ENCODE peak calls at places on chromosomes 13 and 19, in eight cellular contexts. Q is colonic mucosa; G is adrenal gland; H is heart left ventricle; S is CD8-positive, alpha-beta T cell; E is Peyer's patch; Y is esophagus muscularis mucosa; V is H1. U is an unnamed sample.
A peak's percentile ranks its signal among the peaks of the same experiment; 100 is the strongest.

GRCh38 chr13:94617389-94618000 is 15.8 kb downstream of the GPR180 start:
- DNase-seq in Q (no peak), G (peak; percentile 24), H (no peak), S (peak; percentile 44), E (no peak), Y (no peak), V (no peak), U (no peak)

GRCh38 chr19:49455729-49456128 is 2.7 kb downstream of the ALDH16A1 start:
- DNase-seq in Q (no peak), G (no peak), H (no peak), S (no peak), E (no peak), Y (no peak), V (no peak), U (no peak)

GRCh38 chr13:47594833-47595232 is 406.2 kb downstream of the SUCLA2 start:
- DNase-seq in Q (no peak), G (no peak), H (no peak), S (no peak), E (no peak), Y (no peak), V (no peak), U (peak; percentile 4)

GRCh38 chr19:17846146-17846545 is 1.6 kb downstream of the JAK3 start:
- DNase-seq in Q (no peak), G (no peak), H (no peak), S (peak; percentile 41), E (no peak), Y (no peak), V (no peak), U (no peak)

GRCh38 chr19:38661996-38662395 is 14.5 kb downstream of the ACTN4 start:
- DNase-seq in Q (peak; percentile 78), G (no peak), H (no peak), S (no peak), E (no peak), Y (no peak), V (no peak), U (no peak)

GRCh38 chr19:28943651-28944050 is 269.3 kb downstream of the UQCRFS1 start:
- DNase-seq in Q (no peak), G (no peak), H (no peak), S (no peak), E (no peak), Y (no peak), V (peak; percentile 58), U (no peak)

GRCh38 chr13:106095919-106096318 is 439.5 kb downstream of the EFNB2 start:
- DNase-seq in Q (peak; percentile 59), G (no peak), H (no peak), S (no peak), E (no peak), Y (no peak), V (no peak), U (no peak)

GRCh38 chr13:22927008-22927393 is 253.8 kb upstream of the SGCG start:
- DNase-seq in Q (no peak), G (no peak), H (no peak), S (no peak), E (no peak), Y (no peak), V (no peak), U (no peak)

GRCh38 chr13:87094646-87095045 is 576.5 kb upstream of the SLITRK5 start:
- DNase-seq in Q (no peak), G (no peak), H (no peak), S (no peak), E (no peak), Y (no peak), V (no peak), U (no peak)

GRCh38 chr19:30757836-30758617 is 385.8 kb downstream of the ZNF536 start:
- DNase-seq in Q (no peak), G (no peak), H (no peak), S (no peak), E (no peak), Y (peak; percentile 45), V (no peak), U (no peak)

GRCh38 chr13:31956944-31957644 is 74.5 kb upstream of the FRY start:
- DNase-seq in Q (no peak), G (no peak), H (no peak), S (no peak), E (no peak), Y (no peak), V (no peak), U (no peak)

GRCh38 chr13:111210945-111211469 is 95.9 kb downstream of the ARHGEF7 start:
- DNase-seq in Q (no peak), G (no peak), H (no peak), S (no peak), E (no peak), Y (no peak), V (no peak), U (no peak)

GRCh38 chr13:21742041-21742440 is 71.2 kb downstream of the FGF9 start:
- DNase-seq in Q (peak; percentile 72), G (no peak), H (no peak), S (no peak), E (no peak), Y (no peak), V (no peak), U (no peak)

GRCh38 chr13:32881074-32881791 is 135.0 kb upstream of the KL start:
- DNase-seq in Q (no peak), G (no peak), H (no peak), S (no peak), E (no peak), Y (no peak), V (no peak), U (no peak)

DNA sequence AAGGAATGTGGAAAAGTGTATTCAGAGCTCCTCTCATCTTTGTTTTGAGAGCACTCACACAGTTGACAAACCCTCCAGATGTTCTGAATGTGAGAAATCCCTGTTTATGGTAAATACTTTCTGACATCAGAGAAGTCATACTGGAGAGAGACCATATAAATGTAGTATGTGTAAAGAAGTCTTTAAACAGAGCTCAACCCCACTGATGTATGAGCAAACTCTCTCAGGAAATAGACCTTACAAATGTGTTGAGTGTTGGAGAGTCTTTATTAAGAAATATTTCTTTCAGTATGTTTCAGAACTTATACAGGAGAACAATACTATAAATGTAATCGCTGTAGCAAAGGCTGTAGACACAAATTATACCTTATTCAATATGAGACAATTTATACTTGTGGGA is 15.7 kb upstream of the ZNF329 start:
- DNase-seq in Q (no peak), G (no peak), H (no peak), S (no peak), E (no peak), Y (no peak), V (no peak), U (no peak)
- H3K27ac ChIP-seq in Q (no peak overlapping the region), G (no peak overlapping the region), H (no peak overlapping the region), S (no peak overlapping the region), E (no peak overlapping the region), Y (no peak overlapping the region), V (no peak overlapping the region), U (no peak overlapping the region)

GRCh38 chr19:47228937-47229673 is 1.9 kb downstream of the BBC3 start:
- DNase-seq in Q (peak; percentile 58), G (no peak), H (no peak), S (peak; percentile 41), E (no peak), Y (no peak), V (no peak), U (no peak)
- H3K4me1 ChIP-seq in Q (peaks cover 10% of the 10 kb centered on the region), G (peaks cover 32% of the 10 kb centered on the region), H (peaks cover 67% of the 10 kb centered on the region), S (peaks cover 47% of the 10 kb centered on the region), E (peaks cover 4% of the 10 kb centered on the region), Y (peaks cover 73% of the 10 kb centered on the region), V (peaks cover 28% of the 10 kb centered on the region), U (peaks cover 16% of the 10 kb centered on the region)

DNA sequence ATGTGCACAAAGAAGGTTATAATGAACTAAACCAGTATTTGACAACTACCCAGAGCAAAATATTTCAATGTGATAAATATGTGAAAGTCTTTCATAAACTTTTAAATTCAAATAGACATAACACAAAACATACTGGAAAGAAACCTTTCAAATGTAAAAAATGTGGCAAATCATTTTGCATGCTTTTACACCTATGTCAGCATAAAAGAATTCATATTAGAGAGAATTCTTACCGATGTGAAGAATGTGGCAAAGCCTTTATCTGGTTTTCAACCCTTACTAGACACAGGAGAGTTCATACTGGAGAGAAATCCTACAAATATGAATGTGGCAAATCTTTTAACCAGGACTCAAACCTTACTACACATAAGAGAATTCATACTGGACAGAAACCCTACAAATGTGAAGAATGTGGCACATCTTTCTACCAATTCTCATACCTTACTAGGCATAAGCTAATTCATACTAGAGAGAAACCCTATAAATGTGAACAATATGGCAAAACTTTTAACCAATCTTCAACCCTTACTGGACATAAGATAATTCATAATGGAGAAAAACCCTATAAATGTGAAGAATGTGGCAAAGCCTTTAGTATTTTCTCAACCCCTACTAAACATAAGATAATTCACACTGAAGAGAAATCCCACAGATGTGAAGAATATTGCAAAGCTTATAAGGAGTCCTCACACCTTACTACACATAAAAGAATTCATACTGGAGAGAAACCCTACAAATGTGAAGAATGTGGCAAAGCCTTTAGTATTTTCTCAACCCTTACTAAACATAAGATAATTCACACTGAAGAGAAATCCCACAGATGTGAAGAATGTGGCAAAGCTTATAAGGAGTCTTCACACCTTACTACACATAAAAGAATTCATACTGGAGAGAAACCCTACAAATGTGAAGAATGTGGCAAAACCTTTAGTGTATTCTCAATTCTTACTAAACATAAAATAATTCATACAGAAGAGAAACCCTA is 26.4 kb downstream of the ZNF493 start:
- DNase-seq in Q (no peak), G (no peak), H (no peak), S (no peak), E (no peak), Y (no peak), V (no peak), U (no peak)
- H3K9me3 ChIP-seq in Q (peaks cover 13% of the 10 kb centered on the region), G (peaks cover 6% of the 10 kb centered on the region), H (peaks cover 22% of the 10 kb centered on the region), S (peaks cover 40% of the 10 kb centered on the region), E (peaks cover 55% of the 10 kb centered on the region), Y (peaks cover 79% of the 10 kb centered on the region), V (peaks cover 55% of the 10 kb centered on the region), U (peaks cover 4% of the 10 kb centered on the region)

GRCh38 chr13:102830646-102831045 is 15.2 kb upstream of the ERCC5 start:
- DNase-seq in Q (peak; percentile 76), G (peak; percentile 72), H (no peak), S (no peak), E (peak; percentile 59), Y (no peak), V (no peak), U (no peak)

GRCh38 chr13:102825921-102826706 is 19.7 kb upstream of the ERCC5 start:
- DNase-seq in Q (no peak), G (no peak), H (no peak), S (no peak), E (no peak), Y (no peak), V (no peak), U (no peak)

DNA sequence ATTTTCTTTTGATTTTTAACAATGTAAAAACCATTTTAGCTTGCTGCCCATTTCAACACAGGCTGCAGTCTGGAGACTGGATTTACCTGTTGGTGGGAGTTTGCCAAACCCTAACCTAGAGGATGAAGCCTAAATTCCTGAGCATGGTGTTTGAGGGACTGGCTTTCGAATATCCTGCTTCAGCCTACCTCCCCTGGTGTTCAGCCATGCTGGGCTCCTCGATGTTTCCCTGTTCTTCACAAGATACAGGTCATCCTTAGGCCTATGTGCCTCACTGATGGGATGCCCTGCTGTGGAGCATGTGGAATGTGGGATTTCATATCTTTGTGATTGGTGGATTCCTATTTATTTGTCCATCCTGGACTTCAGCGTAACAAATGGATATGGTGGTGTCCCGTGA is 20.4 kb upstream of the ERCC5 start:
- DNase-seq in Q (no peak), G (no peak), H (no peak), S (no peak), E (no peak), Y (no peak), V (no peak), U (no peak)
- H3K27ac ChIP-seq in Q (no peak overlapping the region), G (no peak overlapping the region), H (no peak overlapping the region), S (no peak overlapping the region), E (no peak overlapping the region), Y (no peak overlapping the region), V (no peak overlapping the region), U (no peak overlapping the region)

GRCh38 chr13:54301085-54301484 is 1272.5 kb downstream of the OLFM4 start:
- DNase-seq in Q (no peak), G (no peak), H (no peak), S (no peak), E (no peak), Y (no peak), V (no peak), U (no peak)

GRCh38 chr13:54305377-54305776 is 1276.8 kb downstream of the OLFM4 start:
- DNase-seq in Q (no peak), G (no peak), H (no peak), S (no peak), E (no peak), Y (no peak), V (no peak), U (no peak)
- H3K4me1 ChIP-seq in Q (no peaks in the 10 kb centered on the region), G (no peaks in the 10 kb centered on the region), H (no peaks in the 10 kb centered on the region), S (no peaks in the 10 kb centered on the region), E (no peaks in the 10 kb centered on the region), Y (no peaks in the 10 kb centered on the region), V (peaks cover 2% of the 10 kb centered on the region), U (peaks cover 2% of the 10 kb centered on the region)

U was measured in iPS DF 6.9.